ENCODE peak calls at places on chromosomes 13 and 19, in seven cellular contexts. Y, Q, C, G, V, P and F are unnamed samples.

GRCh38 chr13:43720780-43721397 is 65.9 kb downstream of the ENOX1 start:
- DNase-seq in Y (no peak), Q (no peak), C (no peak), G (no peak), V (no peak), P (peak; percentile 4), F (no peak)

GRCh38 chr13:99962242-99962641 is 9.3 kb downstream of the ZIC5 start:
- DNase-seq in Y (no peak), Q (no peak), C (no peak), G (no peak), V (no peak), P (no peak), F (no peak)

GRCh38 chr13:93244141-93244917 is 17.7 kb downstream of the GPC6 start:
- DNase-seq in Y (no peak), Q (no peak), C (no peak), G (no peak), V (peak; percentile 64), P (no peak), F (no peak)

GRCh38 chr19:53659292-53659691 is 27.5 kb downstream of the DPRX start:
- DNase-seq in Y (no peak), Q (no peak), C (no peak), G (peak; percentile 52), V (peak; percentile 1), P (peak; percentile 72), F (no peak)

GRCh38 chr19:3603121-3603841 is 3.4 kb downstream of the TBXA2R start:
- DNase-seq in Y (no peak), Q (no peak), C (no peak), G (no peak), V (no peak), P (no peak), F (no peak)

GRCh38 chr13:58949646-58950045 is 1214.1 kb downstream of the DIAPH3 start:
- DNase-seq in Y (no peak), Q (no peak), C (no peak), G (no peak), V (no peak), P (no peak), F (no peak)

GRCh38 chr13:25406377-25406776 is 34.6 kb downstream of the ATP8A2 start:
- DNase-seq in Y (no peak), Q (no peak), C (no peak), G (no peak), V (no peak), P (peak; percentile 4), F (no peak)

GRCh38 chr19:17125728-17126677 is 50.4 kb downstream of the MYO9B start:
- DNase-seq in Y (peak; percentile 63), Q (peak; percentile 20), C (peak; percentile 65), G (no peak), V (peak; percentile 52), P (no peak), F (peak; percentile 89)

GRCh38 chr19:49475995-49476880 is 2.2 kb downstream of the FLT3LG start:
- DNase-seq in Y (peak; percentile 51), Q (no peak), C (peak; percentile 70), G (peak; percentile 80), V (peak; percentile 53), P (peak; percentile 80), F (peak; percentile 79)

GRCh38 chr19:53867225-53868090 is at the start of gene MYADM:
- DNase-seq in Y (peak; percentile 100), Q (peak; percentile 97), C (peak; percentile 100), G (no peak), V (peak; percentile 99), P (peak; percentile 100), F (peak; percentile 99)